ENCODE peak calls at places on chromosomes 2 and 18, in ten cellular contexts. One of them, this sample, is unnamed.

GRCh38 chr2:191885103-191885502 is 38.2 kb upstream of the CAVIN2 start:
- DNase-seq in GM06990: no peak
- DNase-seq in neural progenitor cell: no peak
- DNase-seq in CD8-positive, alpha-beta T cell: no peak
- DNase-seq in adipocyte: no peak
- DNase-seq in H9: no peak
- DNase-seq in cardiac muscle cell: no peak
- DNase-seq in upper lobe of right lung: no peak
- DNase-seq in fibroblast of lung: peak; percentile 41
- DNase-seq in aorta: no peak
- DNase-seq in this sample: no peak

GRCh38 chr2:149490296-149490695 is 97.3 kb downstream of the MMADHC start:
- DNase-seq in neural progenitor cell: no peak
- DNase-seq in aorta: no peak
- DNase-seq in H9: no peak
- DNase-seq in adipocyte: peak; percentile 77
- DNase-seq in GM06990: no peak
- DNase-seq in cardiac muscle cell: peak; percentile 54
- DNase-seq in upper lobe of right lung: no peak
- DNase-seq in fibroblast of lung: peak; percentile 51
- DNase-seq in CD8-positive, alpha-beta T cell: no peak
- DNase-seq in this sample: no peak

GRCh38 chr2:86226780-86227520 is 27.7 kb downstream of the MRPL35 start:
- DNase-seq in fibroblast of lung: no peak
- DNase-seq in aorta: no peak
- DNase-seq in cardiac muscle cell: no peak
- DNase-seq in CD8-positive, alpha-beta T cell: no peak
- DNase-seq in neural progenitor cell: no peak
- DNase-seq in H9: no peak
- DNase-seq in upper lobe of right lung: no peak
- DNase-seq in GM06990: no peak
- DNase-seq in adipocyte: no peak
- DNase-seq in this sample: no peak

GRCh38 chr18:31197676-31198075 is 35.0 kb upstream of the DSC1 start:
- DNase-seq in H9: no peak
- DNase-seq in GM06990: no peak
- DNase-seq in adipocyte: no peak
- DNase-seq in fibroblast of lung: no peak
- DNase-seq in neural progenitor cell: no peak
- DNase-seq in aorta: no peak
- DNase-seq in CD8-positive, alpha-beta T cell: no peak
- DNase-seq in upper lobe of right lung: no peak
- DNase-seq in cardiac muscle cell: no peak
- DNase-seq in this sample: no peak

GRCh38 chr2:45980161-45980852 is 316.9 kb upstream of the EPAS1 start:
- DNase-seq in upper lobe of right lung: no peak
- DNase-seq in CD8-positive, alpha-beta T cell: no peak
- DNase-seq in GM06990: no peak
- DNase-seq in neural progenitor cell: no peak
- DNase-seq in cardiac muscle cell: no peak
- DNase-seq in fibroblast of lung: no peak
- DNase-seq in adipocyte: no peak
- DNase-seq in aorta: no peak
- DNase-seq in H9: no peak
- DNase-seq in this sample: no peak

GRCh38 chr2:28342081-28342967 is 50.3 kb upstream of the FOSL2 start:
- DNase-seq in fibroblast of lung: peak; percentile 93
- DNase-seq in adipocyte: peak; percentile 85
- DNase-seq in cardiac muscle cell: peak; percentile 94
- DNase-seq in GM06990: no peak
- DNase-seq in aorta: peak; percentile 89
- DNase-seq in H9: no peak
- DNase-seq in upper lobe of right lung: peak; percentile 61
- DNase-seq in neural progenitor cell: no peak
- DNase-seq in CD8-positive, alpha-beta T cell: no peak
- DNase-seq in this sample: no peak

GRCh38 chr2:15633043-15633970 is 41.6 kb downstream of the DDX1 start:
- DNase-seq in GM06990: no peak
- DNase-seq in cardiac muscle cell: no peak
- DNase-seq in aorta: no peak
- DNase-seq in upper lobe of right lung: no peak
- DNase-seq in CD8-positive, alpha-beta T cell: no peak
- DNase-seq in H9: no peak
- DNase-seq in adipocyte: no peak
- DNase-seq in fibroblast of lung: no peak
- DNase-seq in neural progenitor cell: no peak
- DNase-seq in this sample: no peak

GRCh38 chr18:58080516-58080915 is 36.5 kb downstream of the NEDD4L start:
- DNase-seq in neural progenitor cell: no peak
- DNase-seq in H9: no peak
- DNase-seq in adipocyte: no peak
- DNase-seq in upper lobe of right lung: no peak
- DNase-seq in aorta: no peak
- DNase-seq in GM06990: no peak
- DNase-seq in fibroblast of lung: no peak
- DNase-seq in CD8-positive, alpha-beta T cell: no peak
- DNase-seq in cardiac muscle cell: no peak
- DNase-seq in this sample: no peak

GRCh38 chr18:75130591-75131274 is 78.2 kb downstream of the PTGR3 start:
- DNase-seq in aorta: no peak
- DNase-seq in GM06990: no peak
- DNase-seq in neural progenitor cell: peak; percentile 11
- DNase-seq in adipocyte: peak; percentile 14
- DNase-seq in CD8-positive, alpha-beta T cell: no peak
- DNase-seq in upper lobe of right lung: no peak
- DNase-seq in fibroblast of lung: peak; percentile 36
- DNase-seq in cardiac muscle cell: peak; percentile 27
- DNase-seq in H9: no peak
- DNase-seq in this sample: peak; percentile 2

GRCh38 chr2:8481463-8482009 is 200.3 kb upstream of the ID2 start:
- DNase-seq in upper lobe of right lung: no peak
- DNase-seq in CD8-positive, alpha-beta T cell: peak; percentile 19
- DNase-seq in cardiac muscle cell: no peak
- DNase-seq in neural progenitor cell: no peak
- DNase-seq in adipocyte: no peak
- DNase-seq in fibroblast of lung: no peak
- DNase-seq in GM06990: peak; percentile 81
- DNase-seq in H9: no peak
- DNase-seq in aorta: no peak
- DNase-seq in this sample: no peak

GRCh38 chr2:181546086-181546485 is 88.9 kb downstream of the ITGA4 start:
- DNase-seq in aorta: no peak
- DNase-seq in neural progenitor cell: no peak
- DNase-seq in CD8-positive, alpha-beta T cell: no peak
- DNase-seq in cardiac muscle cell: peak; percentile 3
- DNase-seq in adipocyte: peak; percentile 5
- DNase-seq in H9: no peak
- DNase-seq in fibroblast of lung: peak; percentile 8
- DNase-seq in upper lobe of right lung: no peak
- DNase-seq in GM06990: no peak
- DNase-seq in this sample: peak; percentile 12

GRCh38 chr2:43158259-43158880 is 68.0 kb downstream of the ZFP36L2 start:
- DNase-seq in neural progenitor cell: no peak
- DNase-seq in cardiac muscle cell: peak; percentile 86
- DNase-seq in aorta: peak; percentile 87
- DNase-seq in fibroblast of lung: peak; percentile 88
- DNase-seq in upper lobe of right lung: peak; percentile 92
- DNase-seq in H9: no peak
- DNase-seq in GM06990: no peak
- DNase-seq in CD8-positive, alpha-beta T cell: peak; percentile 64
- DNase-seq in adipocyte: peak; percentile 65
- DNase-seq in this sample: peak; percentile 20

GRCh38 chr18:2589345-2590060 is 18.1 kb downstream of the NDC80 start:
- DNase-seq in CD8-positive, alpha-beta T cell: no peak
- DNase-seq in neural progenitor cell: no peak
- DNase-seq in H9: no peak
- DNase-seq in adipocyte: peak; percentile 6
- DNase-seq in aorta: no peak
- DNase-seq in GM06990: no peak
- DNase-seq in upper lobe of right lung: no peak
- DNase-seq in fibroblast of lung: no peak
- DNase-seq in cardiac muscle cell: peak; percentile 57
- DNase-seq in this sample: no peak

GRCh38 chr18:3741333-3741732 is 291.4 kb downstream of the TGIF1 start:
- DNase-seq in upper lobe of right lung: no peak
- DNase-seq in CD8-positive, alpha-beta T cell: no peak
- DNase-seq in neural progenitor cell: no peak
- DNase-seq in H9: no peak
- DNase-seq in GM06990: no peak
- DNase-seq in aorta: no peak
- DNase-seq in cardiac muscle cell: no peak
- DNase-seq in fibroblast of lung: no peak
- DNase-seq in adipocyte: no peak
- DNase-seq in this sample: no peak

DNA sequence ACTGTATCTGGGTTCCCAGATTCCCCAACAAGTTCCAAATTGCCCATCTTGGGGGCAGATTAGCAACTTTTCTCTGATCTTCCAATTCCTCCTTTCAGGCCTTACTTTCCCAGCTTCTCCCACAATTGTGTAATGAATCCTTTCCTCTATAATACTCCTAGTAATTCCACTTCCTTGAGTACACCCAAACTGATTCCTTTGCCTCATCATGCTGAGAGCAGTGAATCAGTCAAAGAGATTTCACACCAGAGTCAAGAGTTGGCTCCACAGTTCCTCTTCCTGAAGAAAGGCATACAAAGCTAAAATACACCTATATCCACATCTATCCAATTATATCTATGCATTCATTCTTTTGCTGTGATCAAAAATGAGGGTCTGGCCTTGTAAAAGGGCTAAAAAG is 28.6 kb upstream of the DAPL1 start:
- DNase-seq in aorta: no peak
- DNase-seq in CD8-positive, alpha-beta T cell: no peak
- DNase-seq in cardiac muscle cell: no peak
- DNase-seq in neural progenitor cell: no peak
- DNase-seq in upper lobe of right lung: no peak
- DNase-seq in GM06990: no peak
- DNase-seq in fibroblast of lung: no peak
- DNase-seq in adipocyte: no peak
- DNase-seq in H9: no peak
- DNase-seq in this sample: no peak
- H3K27me3 ChIP-seq in aorta: no peaks in the 10 kb centered on the region
- H3K27me3 ChIP-seq in CD8-positive, alpha-beta T cell: no peaks in the 10 kb centered on the region
- H3K27me3 ChIP-seq in cardiac muscle cell: no peaks in the 10 kb centered on the region
- H3K27me3 ChIP-seq in neural progenitor cell: no peaks in the 10 kb centered on the region
- H3K27me3 ChIP-seq in upper lobe of right lung: no peaks in the 10 kb centered on the region
- H3K27me3 ChIP-seq in GM06990: peaks cover 1% of the 10 kb centered on the region
- H3K27me3 ChIP-seq in fibroblast of lung: peaks cover 2% of the 10 kb centered on the region
- H3K27me3 ChIP-seq in adipocyte: no peaks in the 10 kb centered on the region
- H3K27me3 ChIP-seq in H9: no peaks in the 10 kb centered on the region
- H3K27me3 ChIP-seq in this sample: peaks cover 1% of the 10 kb centered on the region

GRCh38 chr18:22324191-22325131 is 93.3 kb downstream of the CTAGE1 start:
- DNase-seq in upper lobe of right lung: peak; percentile 85
- DNase-seq in CD8-positive, alpha-beta T cell: no peak
- DNase-seq in H9: peak; percentile 72
- DNase-seq in aorta: peak; percentile 88
- DNase-seq in neural progenitor cell: peak; percentile 83
- DNase-seq in fibroblast of lung: peak; percentile 34
- DNase-seq in GM06990: no peak
- DNase-seq in adipocyte: no peak
- DNase-seq in cardiac muscle cell: peak; percentile 81
- DNase-seq in this sample: no peak

GRCh38 chr18:22320736-22321135 is 97.0 kb downstream of the CTAGE1 start:
- DNase-seq in neural progenitor cell: no peak
- DNase-seq in aorta: no peak
- DNase-seq in fibroblast of lung: no peak
- DNase-seq in cardiac muscle cell: peak; percentile 50
- DNase-seq in adipocyte: no peak
- DNase-seq in GM06990: no peak
- DNase-seq in H9: no peak
- DNase-seq in CD8-positive, alpha-beta T cell: no peak
- DNase-seq in upper lobe of right lung: no peak
- DNase-seq in this sample: no peak

GRCh38 chr18:22322251-22322691 is 95.4 kb downstream of the CTAGE1 start:
- DNase-seq in neural progenitor cell: no peak
- DNase-seq in upper lobe of right lung: no peak
- DNase-seq in aorta: no peak
- DNase-seq in CD8-positive, alpha-beta T cell: no peak
- DNase-seq in H9: no peak
- DNase-seq in GM06990: no peak
- DNase-seq in fibroblast of lung: peak; percentile 85
- DNase-seq in adipocyte: no peak
- DNase-seq in cardiac muscle cell: peak; percentile 92
- DNase-seq in this sample: no peak

GRCh38 chr18:22330508-22330907 is 87.2 kb downstream of the CTAGE1 start:
- DNase-seq in aorta: no peak
- DNase-seq in upper lobe of right lung: no peak
- DNase-seq in adipocyte: no peak
- DNase-seq in cardiac muscle cell: no peak
- DNase-seq in fibroblast of lung: no peak
- DNase-seq in CD8-positive, alpha-beta T cell: no peak
- DNase-seq in H9: no peak
- DNase-seq in neural progenitor cell: peak; percentile 46
- DNase-seq in GM06990: no peak
- DNase-seq in this sample: no peak

DNA sequence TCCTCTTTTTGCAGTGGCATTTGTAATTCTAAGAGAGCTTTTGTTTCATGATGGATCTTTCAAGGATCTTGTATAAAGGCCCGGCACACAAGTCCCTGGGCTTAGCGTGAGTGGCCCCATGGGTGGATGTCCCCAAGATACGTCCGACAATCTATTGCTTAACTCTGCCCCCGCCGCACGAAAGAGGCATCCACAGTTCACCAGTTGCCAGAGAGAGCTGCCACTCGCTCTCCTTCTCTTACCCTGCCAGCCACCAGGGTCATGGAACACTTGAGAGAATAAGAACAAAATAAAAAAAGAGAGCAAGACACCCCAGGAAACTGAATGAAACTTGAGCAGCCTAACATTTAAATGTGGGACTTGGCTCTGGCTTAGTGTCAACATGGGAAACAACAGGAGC is 92.3 kb downstream of the CTAGE1 start:
- DNase-seq in neural progenitor cell: no peak
- DNase-seq in GM06990: no peak
- DNase-seq in fibroblast of lung: no peak
- DNase-seq in aorta: no peak
- DNase-seq in CD8-positive, alpha-beta T cell: no peak
- DNase-seq in cardiac muscle cell: no peak
- DNase-seq in H9: no peak
- DNase-seq in upper lobe of right lung: no peak
- DNase-seq in adipocyte: no peak
- DNase-seq in this sample: no peak
- H3K27me3 ChIP-seq in neural progenitor cell: peaks cover 57% of the 10 kb centered on the region
- H3K27me3 ChIP-seq in GM06990: no peaks in the 10 kb centered on the region
- H3K27me3 ChIP-seq in fibroblast of lung: peaks cover 9% of the 10 kb centered on the region
- H3K27me3 ChIP-seq in aorta: no peaks in the 10 kb centered on the region
- H3K27me3 ChIP-seq in CD8-positive, alpha-beta T cell: no peaks in the 10 kb centered on the region
- H3K27me3 ChIP-seq in cardiac muscle cell: no peaks in the 10 kb centered on the region
- H3K27me3 ChIP-seq in H9: no peaks in the 10 kb centered on the region
- H3K27me3 ChIP-seq in upper lobe of right lung: no peaks in the 10 kb centered on the region
- H3K27me3 ChIP-seq in adipocyte: peaks cover 1% of the 10 kb centered on the region
- H3K27me3 ChIP-seq in this sample: peaks cover 14% of the 10 kb centered on the region

GRCh38 chr2:74516650-74517049 is 2.4 kb downstream of the TLX2 start:
- DNase-seq in adipocyte: no peak
- DNase-seq in H9: no peak
- DNase-seq in fibroblast of lung: no peak
- DNase-seq in GM06990: no peak
- DNase-seq in neural progenitor cell: no peak
- DNase-seq in upper lobe of right lung: no peak
- DNase-seq in CD8-positive, alpha-beta T cell: no peak
- DNase-seq in cardiac muscle cell: no peak
- DNase-seq in aorta: no peak
- DNase-seq in this sample: no peak
- H3K27me3 ChIP-seq in adipocyte: peaks cover 90% of the 10 kb centered on the region
- H3K27me3 ChIP-seq in H9: peaks cover 76% of the 10 kb centered on the region
- H3K27me3 ChIP-seq in fibroblast of lung: peaks cover 86% of the 10 kb centered on the region
- H3K27me3 ChIP-seq in GM06990: peaks cover 2% of the 10 kb centered on the region
- H3K27me3 ChIP-seq in neural progenitor cell: peaks cover 100% of the 10 kb centered on the region
- H3K27me3 ChIP-seq in upper lobe of right lung: peaks cover 89% of the 10 kb centered on the region
- H3K27me3 ChIP-seq in CD8-positive, alpha-beta T cell: peaks cover 43% of the 10 kb centered on the region
- H3K27me3 ChIP-seq in cardiac muscle cell: peaks cover 100% of the 10 kb centered on the region
- H3K27me3 ChIP-seq in aorta: no peaks in the 10 kb centered on the region
- H3K27me3 ChIP-seq in this sample: peaks cover 62% of the 10 kb centered on the region

GRCh38 chr2:232926448-232927040 is 56.5 kb downstream of the SNORC start:
- DNase-seq in GM06990: no peak
- DNase-seq in neural progenitor cell: peak; percentile 53
- DNase-seq in CD8-positive, alpha-beta T cell: no peak
- DNase-seq in adipocyte: no peak
- DNase-seq in H9: peak; percentile 38
- DNase-seq in fibroblast of lung: no peak
- DNase-seq in upper lobe of right lung: no peak
- DNase-seq in cardiac muscle cell: no peak
- DNase-seq in aorta: no peak
- DNase-seq in this sample: no peak
- H3K27me3 ChIP-seq in GM06990: peaks cover 2% of the 10 kb centered on the region
- H3K27me3 ChIP-seq in neural progenitor cell: peaks cover 91% of the 10 kb centered on the region
- H3K27me3 ChIP-seq in CD8-positive, alpha-beta T cell: peaks cover 17% of the 10 kb centered on the region
- H3K27me3 ChIP-seq in adipocyte: peaks cover 35% of the 10 kb centered on the region
- H3K27me3 ChIP-seq in H9: peaks cover 35% of the 10 kb centered on the region
- H3K27me3 ChIP-seq in fibroblast of lung: peaks cover 13% of the 10 kb centered on the region
- H3K27me3 ChIP-seq in upper lobe of right lung: peaks cover 61% of the 10 kb centered on the region
- H3K27me3 ChIP-seq in cardiac muscle cell: peaks cover 64% of the 10 kb centered on the region
- H3K27me3 ChIP-seq in aorta: no peaks in the 10 kb centered on the region
- H3K27me3 ChIP-seq in this sample: peaks cover 36% of the 10 kb centered on the region

This sample was measured in BJ.